ENCODE peak calls at places on chromosome 1, in four cellular contexts. O is K562, M is H1, T is HepG2. Z is an unnamed sample.

GRCh38 chr1:25427696-25428095 is 3.0 kb upstream of the MACO1 start:
- DNase-seq in O (no peak), M (no peak), T (no peak), Z (no peak)

GRCh38 chr1:237875291-237875690 is 15.4 kb downstream of the ZP4 start:
- DNase-seq in O (no peak), M (no peak), T (no peak), Z (no peak)

GRCh38 chr1:228740543-228740942 is 5.3 kb downstream of the RHOU start:
- DNase-seq in O (no peak), M (no peak), T (no peak), Z (no peak)

GRCh38 chr1:184888505-184888904 is 85.8 kb downstream of the NIBAN1 start:
- DNase-seq in O (no peak), M (no peak), T (no peak), Z (no peak)

GRCh38 chr1:162397943-162398560 is 13.9 kb downstream of the SH2D1B start:
- DNase-seq in O (no peak), M (peak), T (no peak), Z (no peak)

GRCh38 chr1:11320153-11320936 is 47.3 kb downstream of the UBIAD1 start:
- DNase-seq in O (peak), M (peak), T (peak), Z (no peak)

GRCh38 chr1:102897537-102897936 is 210.8 kb downstream of the COL11A1 start:
- DNase-seq in O (no peak), M (no peak), T (no peak), Z (no peak)

GRCh38 chr1:220966874-220967631 is 87.8 kb downstream of the HLX start:
- DNase-seq in O (peak), M (no peak), T (no peak), Z (no peak)

GRCh38 chr1:17607644-17608581 is 68.4 kb downstream of the ARHGEF10L start:
- DNase-seq in O (no peak), M (no peak), T (no peak), Z (no peak)

GRCh38 chr1:17605582-17606344 is 66.3 kb downstream of the ARHGEF10L start:
- DNase-seq in O (no peak), M (no peak), T (no peak), Z (no peak)

GRCh38 chr1:17609529-17609928 is 70.0 kb downstream of the ARHGEF10L start:
- DNase-seq in O (no peak), M (no peak), T (no peak), Z (no peak)

GRCh38 chr1:17610085-17610484 is 70.6 kb downstream of the ARHGEF10L start:
- DNase-seq in O (no peak), M (no peak), T (no peak), Z (no peak)

GRCh38 chr1:17606826-17607440 is 67.4 kb downstream of the ARHGEF10L start:
- DNase-seq in O (peak), M (peak), T (peak), Z (no peak)
- TF ChIP-seq POLR2AphosphoS5 in O (no peak), M (no peak), T (no peak), Z (no peak)

GRCh38 chr1:160083968-160084770 is 2.8 kb downstream of the KCNJ9 start:
- DNase-seq in O (peak), M (peak), T (no peak), Z (no peak)

GRCh38 chr1:160082926-160083325 is 1.6 kb downstream of the KCNJ9 start:
- DNase-seq in O (no peak), M (no peak), T (no peak), Z (no peak)

GRCh38 chr1:160080381-160081100 is 797 bp upstream of the KCNJ9 start:
- DNase-seq in O (no peak), M (no peak), T (no peak), Z (no peak)

GRCh38 chr1:160081261-160081936 is at the start of gene KCNJ9:
- DNase-seq in O (peak), M (no peak), T (no peak), Z (no peak)

GRCh38 chr1:160082487-160082886 is 1.1 kb downstream of the KCNJ9 start:
- DNase-seq in O (no peak), M (no peak), T (no peak), Z (no peak)
- TF ChIP-seq HDAC6 in O (no peak), M (no peak), T (no peak), Z (no peak)

GRCh38 chr1:164256456-164256855 is 302.5 kb upstream of the PBX1 start:
- DNase-seq in O (no peak), M (no peak), T (no peak), Z (no peak)
- TF ChIP-seq POLR2AphosphoS5 in O (no peak), M (no peak), T (no peak), Z (no peak)

DNA sequence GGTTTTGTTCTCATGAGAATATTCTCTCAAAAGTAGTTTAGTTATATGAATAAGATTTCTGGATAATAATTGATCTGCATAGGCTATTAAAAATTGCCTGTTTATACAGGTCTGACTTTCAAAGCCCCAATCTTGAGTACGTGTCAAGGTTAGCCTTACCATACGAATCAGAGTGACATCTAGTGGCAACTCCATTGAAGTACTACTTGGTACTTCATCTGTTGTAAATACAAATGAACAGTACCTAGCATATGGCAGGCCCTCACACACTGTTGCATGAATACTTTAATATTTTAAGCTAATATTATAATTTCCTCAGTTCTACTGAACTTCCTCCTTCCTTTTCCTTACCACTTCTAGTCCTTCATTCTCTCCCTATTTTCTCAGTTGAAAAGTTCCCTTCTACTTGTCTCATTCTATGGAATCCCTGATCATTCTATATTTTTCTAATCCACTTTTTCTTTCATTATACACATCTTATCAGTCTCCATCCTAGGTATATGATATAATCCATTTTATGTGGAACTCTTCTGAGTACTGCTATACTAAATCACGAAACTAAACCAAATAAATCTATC is 101.2 kb downstream of the AKT3 start:
- DNase-seq in O (peak), M (no peak), T (peak), Z (peak)
- TF ChIP-seq HDAC6 in O (no peak), M (no peak), T (no peak), Z (no peak)

DNA sequence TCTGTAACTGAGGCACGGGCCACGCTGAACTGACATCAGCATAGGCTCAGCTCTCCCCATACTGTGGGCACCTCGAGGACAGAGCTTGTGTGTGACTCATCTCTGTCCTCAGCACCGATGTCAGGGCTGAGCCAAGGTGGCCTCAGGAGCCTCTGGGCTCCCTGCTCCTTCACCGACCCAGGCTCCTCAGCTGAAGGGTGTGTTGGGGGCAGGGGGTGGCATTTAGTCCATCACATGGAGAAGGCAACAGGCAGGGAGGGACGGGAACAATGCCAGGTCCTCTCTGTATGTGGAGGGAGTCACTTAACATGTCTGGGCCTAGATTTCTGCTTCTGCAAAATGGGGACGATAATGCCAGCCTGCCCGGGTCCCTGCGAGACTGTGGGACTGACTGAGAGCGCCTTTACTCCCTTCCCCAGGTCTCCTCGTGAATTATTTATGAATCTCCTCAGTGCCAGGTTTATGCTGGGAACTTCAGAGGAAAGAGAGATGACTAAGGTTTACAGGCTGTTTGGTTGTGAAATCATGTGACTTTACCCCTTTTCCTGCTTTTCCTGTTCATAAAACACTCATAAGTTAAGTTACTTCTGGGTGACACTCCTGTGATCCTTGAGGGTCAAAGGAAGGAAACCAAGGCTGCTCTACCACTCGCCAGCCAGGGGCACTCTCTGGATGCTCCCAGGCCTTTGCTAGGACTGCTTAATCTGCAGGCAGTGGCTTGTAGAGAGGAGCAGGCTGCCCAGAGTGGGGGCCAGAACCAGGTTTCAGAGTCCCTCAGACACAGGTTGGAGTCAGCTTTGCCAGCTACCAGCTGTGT is 16.2 kb downstream of the TTC39A start:
- DNase-seq in O (no peak), M (no peak), T (no peak), Z (no peak)
- TF ChIP-seq POLR2AphosphoS5 in O (no peak), M (no peak), T (no peak), Z (no peak)

GRCh38 chr1:171623651-171624331 is 1.7 kb downstream of the MYOCOS start:
- DNase-seq in O (no peak), M (no peak), T (no peak), Z (no peak)

GRCh38 chr1:171627020-171627419 is 5.0 kb downstream of the MYOCOS start:
- DNase-seq in O (no peak), M (no peak), T (no peak), Z (no peak)

GRCh38 chr1:171628225-171628624 is 6.2 kb downstream of the MYOCOS start:
- DNase-seq in O (no peak), M (no peak), T (no peak), Z (no peak)

GRCh38 chr1:171625225-171625624 is 3.2 kb downstream of the MYOCOS start:
- DNase-seq in O (no peak), M (no peak), T (no peak), Z (no peak)
- TF ChIP-seq HDAC6 in O (no peak), M (no peak), T (no peak), Z (no peak)

DNA sequence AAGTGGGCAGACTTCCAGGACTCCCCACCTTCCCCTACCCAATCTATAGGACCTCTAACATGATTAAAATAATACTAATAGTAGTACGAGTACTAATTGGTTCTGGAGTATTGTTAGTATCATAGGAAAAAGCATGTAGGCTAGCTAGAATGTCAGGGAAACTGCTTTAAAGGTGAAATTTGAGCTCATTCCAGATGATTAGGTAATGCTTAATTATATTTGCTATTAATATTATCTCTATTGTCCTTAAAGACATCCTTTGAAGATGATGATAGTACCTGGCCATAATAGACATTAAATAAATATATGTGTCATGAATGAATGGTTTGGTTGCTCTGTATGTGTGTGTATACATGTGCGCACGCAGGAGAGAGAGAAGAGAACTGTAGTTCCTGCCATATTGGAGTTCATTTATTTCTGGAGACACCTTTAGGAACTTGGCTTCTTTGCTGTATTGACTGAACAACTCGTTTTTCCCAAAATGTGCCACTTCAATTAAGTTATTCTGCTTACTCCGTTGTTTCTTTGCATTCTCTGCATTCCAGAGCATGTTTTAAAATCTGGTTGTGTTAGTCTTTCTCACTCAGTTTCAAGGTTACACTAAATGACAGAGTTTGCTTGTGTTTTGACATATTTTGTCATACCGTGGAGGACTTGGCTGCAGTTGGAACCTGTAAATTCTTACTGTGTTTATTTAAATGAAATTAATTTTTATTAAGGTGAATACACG is 117.1 kb downstream of the OSBPL9 start:
- DNase-seq in O (no peak), M (no peak), T (peak), Z (no peak)
- TF ChIP-seq POLR2AphosphoS5 in O (no peak), M (no peak), T (no peak), Z (no peak)

DNA sequence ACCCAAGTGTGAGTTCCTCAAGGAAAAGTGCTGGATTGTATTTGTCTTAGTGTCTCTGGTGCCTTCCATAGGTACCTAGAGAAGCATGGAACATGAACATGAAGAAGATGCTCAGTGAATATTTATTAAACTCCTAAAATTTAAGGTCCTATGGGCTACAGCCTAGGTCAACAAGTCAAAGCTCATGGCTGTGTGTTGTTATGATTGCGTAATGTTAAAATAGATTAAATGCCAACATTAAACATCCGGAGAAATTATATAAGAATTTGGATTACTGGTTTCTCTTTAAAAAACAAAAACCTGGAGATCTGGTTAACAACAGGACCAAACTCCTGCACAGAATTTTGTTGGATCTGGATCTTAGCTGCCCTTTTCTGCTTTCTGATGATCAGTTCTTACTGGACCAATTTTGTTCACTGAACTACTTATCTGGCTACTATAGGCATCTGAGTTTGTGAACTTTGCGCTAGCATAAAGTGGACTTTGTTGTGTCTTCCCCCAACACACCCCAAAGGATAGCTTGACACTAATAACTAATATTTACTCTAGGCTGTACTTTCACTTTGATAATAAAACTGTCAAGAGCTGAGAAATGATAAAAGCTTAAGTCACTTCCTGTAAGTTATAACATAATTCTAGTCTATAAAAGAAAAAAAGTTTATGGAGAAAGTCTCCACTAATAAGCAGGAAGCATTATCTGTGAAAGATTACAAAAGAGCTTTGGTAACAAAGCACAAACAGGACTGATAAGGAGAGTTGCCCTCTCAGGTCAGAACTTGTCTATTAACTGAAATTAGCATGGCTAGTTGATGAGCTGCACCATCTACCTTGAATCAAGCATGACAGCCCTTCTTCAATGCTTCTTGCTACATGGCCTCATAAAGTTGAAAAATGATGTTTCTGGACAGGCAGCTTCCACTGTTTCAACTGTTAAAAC is 20.7 kb downstream of the F5 start:
- DNase-seq in O (no peak), M (no peak), T (peak), Z (no peak)
- TF ChIP-seq HDAC6 in O (no peak), M (no peak), T (no peak), Z (no peak)

DNA sequence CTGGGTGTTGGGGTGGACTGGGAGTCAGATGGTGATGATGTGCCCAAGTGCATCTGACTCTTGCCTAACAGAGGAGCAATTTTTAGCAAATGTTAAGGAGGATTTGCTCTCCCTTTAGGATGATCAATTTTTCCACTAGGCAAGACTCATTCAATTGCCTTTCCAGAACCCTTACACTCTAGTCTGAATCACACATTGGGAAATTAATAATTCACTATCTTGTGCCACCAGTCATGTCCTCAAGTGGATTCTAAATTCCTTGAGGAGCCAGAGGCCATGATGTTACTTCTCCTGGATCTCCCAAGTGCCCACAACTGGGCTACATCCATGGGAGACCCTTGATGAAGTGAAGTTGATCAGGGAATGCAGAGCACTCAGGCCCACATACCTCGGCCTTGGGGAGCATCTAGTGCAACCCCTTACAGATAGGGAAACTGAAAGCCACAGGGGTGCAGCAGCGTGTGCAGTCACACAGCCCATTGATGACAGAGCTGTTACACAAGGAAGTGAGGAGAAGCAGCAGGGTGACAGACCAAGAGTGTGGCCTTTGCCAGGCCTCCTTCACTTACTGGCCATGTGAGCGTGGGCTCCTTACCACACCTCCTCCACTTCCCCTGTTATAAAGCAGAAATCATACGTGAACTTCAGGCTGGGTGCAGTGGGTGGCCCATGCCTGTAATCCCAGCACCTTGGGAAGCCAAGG is 99.9 kb upstream of the SLC44A3 start:
- DNase-seq in O (no peak), M (no peak), T (no peak), Z (peak)
- TF ChIP-seq POLR2AphosphoS5 in O (no peak), M (no peak), T (no peak), Z (peak)

Z was measured in GM12878.